ENCODE peak calls at places on chromosomes 2 and 18, in six cellular contexts. One of them, this sample, is unnamed.

GRCh38 chr2:189526936-189527654 is 53.5 kb downstream of the SLC40A1 start:
- DNase-seq in kidney epithelial cell: no peak
- DNase-seq in AG09319: no peak
- DNase-seq in IMR-90: no peak
- DNase-seq in fibroblast of lung: no peak
- DNase-seq in D721Med: no peak
- DNase-seq in this sample: no peak

GRCh38 chr2:43224571-43225092 is 1.8 kb downstream of the ZFP36L2 start:
- DNase-seq in kidney epithelial cell: no peak
- DNase-seq in AG09319: no peak
- DNase-seq in IMR-90: peak; percentile 17
- DNase-seq in fibroblast of lung: peak; percentile 48
- DNase-seq in D721Med: no peak
- DNase-seq in this sample: no peak

GRCh38 chr2:36397728-36398413 is 42.3 kb downstream of the CRIM1 start:
- DNase-seq in kidney epithelial cell: no peak
- DNase-seq in AG09319: no peak
- DNase-seq in IMR-90: peak; percentile 88
- DNase-seq in fibroblast of lung: no peak
- DNase-seq in D721Med: no peak
- DNase-seq in this sample: no peak

GRCh38 chr2:240405654-240406313 is 29.7 kb upstream of the GPC1 start:
- DNase-seq in kidney epithelial cell: no peak
- DNase-seq in AG09319: no peak
- DNase-seq in IMR-90: no peak
- DNase-seq in fibroblast of lung: no peak
- DNase-seq in D721Med: no peak
- DNase-seq in this sample: no peak

GRCh38 chr2:105934467-105934866 is 189.8 kb downstream of the NCK2 start:
- DNase-seq in kidney epithelial cell: no peak
- DNase-seq in AG09319: no peak
- DNase-seq in IMR-90: no peak
- DNase-seq in fibroblast of lung: no peak
- DNase-seq in D721Med: no peak
- DNase-seq in this sample: no peak

GRCh38 chr2:165371356-165371755 is 98.1 kb upstream of the CSRNP3 start:
- DNase-seq in kidney epithelial cell: no peak
- DNase-seq in AG09319: no peak
- DNase-seq in IMR-90: no peak
- DNase-seq in fibroblast of lung: no peak
- DNase-seq in D721Med: no peak
- DNase-seq in this sample: no peak

GRCh38 chr18:62584241-62585120 is 61.7 kb downstream of the ZCCHC2 start:
- DNase-seq in kidney epithelial cell: peak; percentile 56
- DNase-seq in AG09319: peak; percentile 75
- DNase-seq in IMR-90: peak; percentile 88
- DNase-seq in fibroblast of lung: peak; percentile 78
- DNase-seq in D721Med: peak; percentile 98
- DNase-seq in this sample: peak; percentile 84

GRCh38 chr2:48733067-48733503 is 22.4 kb downstream of the LHCGR start:
- DNase-seq in kidney epithelial cell: no peak
- DNase-seq in AG09319: no peak
- DNase-seq in IMR-90: no peak
- DNase-seq in fibroblast of lung: no peak
- DNase-seq in D721Med: no peak
- DNase-seq in this sample: no peak

GRCh38 chr2:205352593-205352992 is 329.7 kb upstream of the NRP2 start:
- DNase-seq in kidney epithelial cell: no peak
- DNase-seq in AG09319: no peak
- DNase-seq in IMR-90: peak; percentile 47
- DNase-seq in fibroblast of lung: peak; percentile 41
- DNase-seq in D721Med: no peak
- DNase-seq in this sample: no peak

GRCh38 chr2:188142636-188143035 is 149.0 kb upstream of the GULP1 start:
- DNase-seq in kidney epithelial cell: peak; percentile 19
- DNase-seq in AG09319: no peak
- DNase-seq in IMR-90: peak; percentile 28
- DNase-seq in fibroblast of lung: peak; percentile 37
- DNase-seq in D721Med: no peak
- DNase-seq in this sample: no peak

GRCh38 chr2:184119920-184120820 is 478.2 kb upstream of the ZNF804A start:
- DNase-seq in kidney epithelial cell: no peak
- DNase-seq in AG09319: no peak
- DNase-seq in IMR-90: no peak
- DNase-seq in fibroblast of lung: peak; percentile 32
- DNase-seq in D721Med: no peak
- DNase-seq in this sample: no peak

GRCh38 chr2:30216157-30216556 is 15.2 kb upstream of the LBH start:
- DNase-seq in kidney epithelial cell: no peak
- DNase-seq in AG09319: no peak
- DNase-seq in IMR-90: peak; percentile 58
- DNase-seq in fibroblast of lung: no peak
- DNase-seq in D721Med: no peak
- DNase-seq in this sample: no peak

GRCh38 chr2:44075536-44075935 is 79.7 kb upstream of the LRPPRC start:
- DNase-seq in kidney epithelial cell: no peak
- DNase-seq in AG09319: peak; percentile 54
- DNase-seq in IMR-90: peak; percentile 52
- DNase-seq in fibroblast of lung: peak; percentile 44
- DNase-seq in D721Med: no peak
- DNase-seq in this sample: no peak

GRCh38 chr2:37925063-37925897 is at the start of gene RMDN2:
- DNase-seq in kidney epithelial cell: peak; percentile 77
- DNase-seq in AG09319: peak; percentile 80
- DNase-seq in IMR-90: peak; percentile 90
- DNase-seq in fibroblast of lung: peak; percentile 94
- DNase-seq in D721Med: peak; percentile 38
- DNase-seq in this sample: peak; percentile 91

GRCh38 chr2:168244318-168244717 is 3.1 kb downstream of the STK39 start:
- DNase-seq in kidney epithelial cell: no peak
- DNase-seq in AG09319: no peak
- DNase-seq in IMR-90: no peak
- DNase-seq in fibroblast of lung: no peak
- DNase-seq in D721Med: no peak
- DNase-seq in this sample: no peak

GRCh38 chr2:53379547-53379946 is 388.1 kb upstream of the CHAC2 start:
- DNase-seq in kidney epithelial cell: no peak
- DNase-seq in AG09319: no peak
- DNase-seq in IMR-90: no peak
- DNase-seq in fibroblast of lung: peak; percentile 28
- DNase-seq in D721Med: no peak
- DNase-seq in this sample: no peak

GRCh38 chr18:7946724-7947377 is 379.7 kb downstream of the PTPRM start:
- DNase-seq in kidney epithelial cell: peak; percentile 45
- DNase-seq in AG09319: no peak
- DNase-seq in IMR-90: peak; percentile 89
- DNase-seq in fibroblast of lung: peak; percentile 79
- DNase-seq in D721Med: no peak
- DNase-seq in this sample: no peak

GRCh38 chr18:46481048-46481846 is 175.8 kb downstream of the LOXHD1 start:
- DNase-seq in kidney epithelial cell: no peak
- DNase-seq in AG09319: peak; percentile 12
- DNase-seq in IMR-90: peak; percentile 52
- DNase-seq in fibroblast of lung: peak; percentile 39
- DNase-seq in D721Med: no peak
- DNase-seq in this sample: no peak

GRCh38 chr2:130387071-130387400 is 31.2 kb downstream of the PTPN18 start:
- DNase-seq in kidney epithelial cell: no peak
- DNase-seq in AG09319: no peak
- DNase-seq in IMR-90: no peak
- DNase-seq in fibroblast of lung: no peak
- DNase-seq in D721Med: no peak
- DNase-seq in this sample: no peak

GRCh38 chr18:75408554-75409506 is 18.7 kb downstream of the SMIM21 start:
- DNase-seq in kidney epithelial cell: peak; percentile 97
- DNase-seq in AG09319: peak; percentile 71
- DNase-seq in IMR-90: peak; percentile 100
- DNase-seq in fibroblast of lung: peak; percentile 99
- DNase-seq in D721Med: no peak
- DNase-seq in this sample: no peak

GRCh38 chr2:33497177-33497787 is 20.8 kb downstream of the RASGRP3 start:
- DNase-seq in kidney epithelial cell: no peak
- DNase-seq in AG09319: no peak
- DNase-seq in IMR-90: no peak
- DNase-seq in fibroblast of lung: peak; percentile 88
- DNase-seq in D721Med: no peak
- DNase-seq in this sample: no peak

GRCh38 chr2:26284132-26284531 is 39.4 kb downstream of the HADHB start:
- DNase-seq in kidney epithelial cell: no peak
- DNase-seq in AG09319: no peak
- DNase-seq in IMR-90: peak; percentile 47
- DNase-seq in fibroblast of lung: peak; percentile 70
- DNase-seq in D721Med: no peak
- DNase-seq in this sample: no peak

GRCh38 chr2:19073522-19073921 is 284.9 kb downstream of the OSR1 start:
- DNase-seq in kidney epithelial cell: peak; percentile 79
- DNase-seq in AG09319: peak; percentile 59
- DNase-seq in IMR-90: peak; percentile 83
- DNase-seq in fibroblast of lung: peak; percentile 80
- DNase-seq in D721Med: no peak
- DNase-seq in this sample: no peak

GRCh38 chr2:178298785-178299212 is 104.5 kb downstream of the OSBPL6 start:
- DNase-seq in kidney epithelial cell: no peak
- DNase-seq in AG09319: no peak
- DNase-seq in IMR-90: peak; percentile 48
- DNase-seq in fibroblast of lung: peak; percentile 62
- DNase-seq in D721Med: no peak
- DNase-seq in this sample: no peak

GRCh38 chr2:65388626-65389390 is 43.6 kb downstream of the SPRED2 start:
- DNase-seq in kidney epithelial cell: no peak
- DNase-seq in AG09319: no peak
- DNase-seq in IMR-90: no peak
- DNase-seq in fibroblast of lung: no peak
- DNase-seq in D721Med: no peak
- DNase-seq in this sample: no peak

GRCh38 chr2:158115202-158115783 is 13.6 kb downstream of the UPP2 start:
- DNase-seq in kidney epithelial cell: no peak
- DNase-seq in AG09319: no peak
- DNase-seq in IMR-90: no peak
- DNase-seq in fibroblast of lung: no peak
- DNase-seq in D721Med: no peak
- DNase-seq in this sample: no peak

GRCh38 chr2:158112971-158113370 is 11.3 kb downstream of the UPP2 start:
- DNase-seq in kidney epithelial cell: no peak
- DNase-seq in AG09319: no peak
- DNase-seq in IMR-90: no peak
- DNase-seq in fibroblast of lung: peak; percentile 20
- DNase-seq in D721Med: no peak
- DNase-seq in this sample: no peak

DNA sequence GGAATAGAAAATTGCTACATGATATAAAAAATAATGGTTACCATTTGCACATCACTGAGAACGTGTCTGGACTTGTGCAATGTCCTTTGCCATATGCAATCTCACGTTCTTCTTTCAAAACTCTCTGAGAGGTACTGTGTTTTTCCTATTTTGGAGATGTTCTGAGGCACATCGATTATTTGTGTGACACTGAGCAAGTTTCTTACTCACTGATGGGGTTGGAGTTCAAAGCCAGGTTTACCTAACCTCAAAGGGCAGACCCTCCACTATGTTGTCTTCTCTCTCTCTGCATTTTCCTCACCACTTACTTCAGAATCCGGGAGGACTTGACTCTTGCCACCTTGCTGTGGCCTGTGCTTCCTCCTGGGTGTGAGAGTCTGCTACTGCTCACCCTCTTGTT is 12.2 kb downstream of the UPP2 start:
- DNase-seq in kidney epithelial cell: no peak
- DNase-seq in AG09319: no peak
- DNase-seq in IMR-90: no peak
- DNase-seq in fibroblast of lung: no peak
- DNase-seq in D721Med: no peak
- DNase-seq in this sample: no peak
- TF ChIP-seq CTCF in kidney epithelial cell: no peak
- TF ChIP-seq CTCF in AG09319: no peak
- TF ChIP-seq CTCF in IMR-90: no peak
- TF ChIP-seq CTCF in fibroblast of lung: no peak
- TF ChIP-seq CTCF in D721Med: no peak
- TF ChIP-seq CTCF in this sample: no peak

GRCh38 chr2:50606860-50607259 is 425.1 kb downstream of the NRXN1 start:
- DNase-seq in kidney epithelial cell: no peak
- DNase-seq in AG09319: no peak
- DNase-seq in IMR-90: no peak
- DNase-seq in fibroblast of lung: no peak
- DNase-seq in D721Med: no peak
- DNase-seq in this sample: no peak
- TF ChIP-seq CTCF in kidney epithelial cell: peak; percentile 25
- TF ChIP-seq CTCF in AG09319: no peak
- TF ChIP-seq CTCF in IMR-90: no peak
- TF ChIP-seq CTCF in fibroblast of lung: peak; percentile 34
- TF ChIP-seq CTCF in D721Med: peak; percentile 36
- TF ChIP-seq CTCF in this sample: peak; percentile 45

GRCh38 chr2:201707753-201708152 is 9.3 kb upstream of the MPP4 start:
- DNase-seq in kidney epithelial cell: no peak
- DNase-seq in AG09319: no peak
- DNase-seq in IMR-90: peak; percentile 66
- DNase-seq in fibroblast of lung: peak; percentile 62
- DNase-seq in D721Med: no peak
- DNase-seq in this sample: no peak
- TF ChIP-seq CTCF in kidney epithelial cell: no peak
- TF ChIP-seq CTCF in AG09319: peak; percentile 50
- TF ChIP-seq CTCF in IMR-90: peak; percentile 52
- TF ChIP-seq CTCF in fibroblast of lung: peak; percentile 44
- TF ChIP-seq CTCF in D721Med: peak; percentile 37
- TF ChIP-seq CTCF in this sample: no peak

DNA sequence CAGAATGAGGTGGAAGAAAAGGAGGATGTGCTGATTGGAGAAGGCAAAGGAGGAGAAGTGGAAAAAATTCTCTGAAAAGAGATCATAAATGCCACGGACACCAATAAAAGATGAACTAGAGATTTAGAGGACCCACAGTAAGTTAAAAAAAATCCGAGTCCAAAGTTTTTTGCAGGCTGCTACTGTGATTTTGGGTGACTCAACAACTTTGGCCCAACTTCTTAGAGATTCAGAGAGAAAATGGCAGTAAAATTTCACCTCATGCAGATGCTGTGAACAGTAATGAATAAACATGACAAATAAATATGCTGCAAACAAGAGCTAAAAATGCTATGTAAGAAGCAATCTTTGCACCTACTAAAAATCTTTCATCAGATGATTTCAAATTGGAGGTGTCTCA is 176.9 kb upstream of the SESTD1 start:
- DNase-seq in kidney epithelial cell: no peak
- DNase-seq in AG09319: no peak
- DNase-seq in IMR-90: no peak
- DNase-seq in fibroblast of lung: no peak
- DNase-seq in D721Med: no peak
- DNase-seq in this sample: no peak
- TF ChIP-seq CTCF in kidney epithelial cell: no peak
- TF ChIP-seq CTCF in AG09319: no peak
- TF ChIP-seq CTCF in IMR-90: no peak
- TF ChIP-seq CTCF in fibroblast of lung: no peak
- TF ChIP-seq CTCF in D721Med: no peak
- TF ChIP-seq CTCF in this sample: no peak

This sample was measured in mesothelial cell of epicardium.